ENCODE peak calls at places on chromosomes 12 and 14, in nine cellular contexts. F is lower leg skin, B is Peyer's patch, J is upper lobe of left lung, R is stomach, Y is body of pancreas, L is sigmoid colon, P is testis, W is vagina. I is an unnamed sample.

GRCh38 chr14:32167907-32168306 is 33.9 kb upstream of the RNU6-7 start:
- DNase-seq in F (no peak), B (no peak), J (no peak), R (no peak), Y (no peak), L (no peak), P (no peak), W (no peak), I (no peak)

GRCh38 chr14:54652188-54652889 is 85.4 kb downstream of the SAMD4A start:
- DNase-seq in F (peak), B (peak), J (peak), R (peak), Y (peak), L (peak), P (peak), W (no peak), I (peak)

GRCh38 chr14:23942587-23942986 is 11.0 kb upstream of the DHRS4 start:
- DNase-seq in F (no peak), B (no peak), J (no peak), R (no peak), Y (peak), L (no peak), P (no peak), W (no peak), I (no peak)

GRCh38 chr12:71371132-71371531 is 68.5 kb upstream of the LGR5 start:
- DNase-seq in F (no peak), B (no peak), J (no peak), R (no peak), Y (no peak), L (no peak), P (no peak), W (no peak), I (no peak)

GRCh38 chr14:37599527-37600368 is 4.3 kb downstream of the TTC6 start:
- DNase-seq in F (no peak), B (no peak), J (no peak), R (no peak), Y (no peak), L (no peak), P (no peak), W (no peak), I (no peak)

GRCh38 chr12:12010277-12011031 is 60.3 kb upstream of the BCL2L14 start:
- DNase-seq in F (peak), B (peak), J (peak), R (no peak), Y (peak), L (peak), P (peak), W (no peak), I (peak)

GRCh38 chr12:57783861-57784260 is 1.3 kb downstream of the TSFM start:
- DNase-seq in F (no peak), B (no peak), J (no peak), R (no peak), Y (no peak), L (no peak), P (no peak), W (no peak), I (no peak)

GRCh38 chr12:130953783-130954543 is at the start of gene ADGRD1:
- DNase-seq in F (peak), B (peak), J (peak), R (peak), Y (peak), L (peak), P (peak), W (no peak), I (no peak)

GRCh38 chr14:51167587-51168219 is 72.3 kb upstream of the TMX1 start:
- DNase-seq in F (no peak), B (no peak), J (no peak), R (no peak), Y (no peak), L (no peak), P (no peak), W (no peak), I (no peak)

GRCh38 chr14:102280376-102280962 is 24.5 kb downstream of the MOK start:
- DNase-seq in F (peak), B (no peak), J (no peak), R (no peak), Y (no peak), L (no peak), P (no peak), W (no peak), I (no peak)

GRCh38 chr14:51424569-51425251 is 184.7 kb downstream of the TMX1 start:
- DNase-seq in F (peak), B (no peak), J (no peak), R (no peak), Y (no peak), L (no peak), P (peak), W (no peak), I (no peak)

GRCh38 chr14:21084988-21085853 is 13.2 kb downstream of the ZNF219 start:
- DNase-seq in F (peak), B (no peak), J (peak), R (peak), Y (no peak), L (peak), P (no peak), W (no peak), I (peak)

GRCh38 chr14:89227490-89227834 is 189.6 kb downstream of the FOXN3 start:
- DNase-seq in F (no peak), B (no peak), J (no peak), R (no peak), Y (no peak), L (no peak), P (no peak), W (no peak), I (no peak)

GRCh38 chr14:99698642-99699041 is 14.5 kb downstream of the CYP46A1 start:
- DNase-seq in F (no peak), B (peak), J (no peak), R (no peak), Y (no peak), L (peak), P (no peak), W (no peak), I (peak)

GRCh38 chr14:70771781-70772212 is 37.5 kb downstream of the MAP3K9 start:
- DNase-seq in F (peak), B (no peak), J (no peak), R (no peak), Y (no peak), L (no peak), P (no peak), W (no peak), I (no peak)

GRCh38 chr14:55752580-55753365 is 172.8 kb downstream of the KTN1 start:
- DNase-seq in F (peak), B (no peak), J (peak), R (peak), Y (peak), L (no peak), P (no peak), W (no peak), I (no peak)

GRCh38 chr12:104586325-104587048 is 129.7 kb downstream of the CHST11 start:
- DNase-seq in F (no peak), B (peak), J (no peak), R (no peak), Y (no peak), L (no peak), P (no peak), W (no peak), I (no peak)

GRCh38 chr14:89625208-89625987 is 208.4 kb upstream of the FOXN3 start:
- DNase-seq in F (no peak), B (no peak), J (no peak), R (no peak), Y (peak), L (peak), P (peak), W (no peak), I (no peak)

GRCh38 chr12:63668028-63668799 is at the start of gene DPY19L2:
- DNase-seq in F (peak), B (peak), J (peak), R (peak), Y (peak), L (peak), P (peak), W (no peak), I (peak)

GRCh38 chr14:52918486-52918885 is 32.4 kb downstream of the FERMT2 start:
- DNase-seq in F (no peak), B (no peak), J (no peak), R (no peak), Y (no peak), L (no peak), P (no peak), W (no peak), I (no peak)

GRCh38 chr12:89571481-89572190 is 45.8 kb upstream of the POC1B start:
- DNase-seq in F (no peak), B (no peak), J (no peak), R (no peak), Y (no peak), L (no peak), P (no peak), W (no peak), I (no peak)

GRCh38 chr12:31280183-31280582 is 45.8 kb downstream of the SINHCAF start:
- DNase-seq in F (no peak), B (no peak), J (no peak), R (no peak), Y (no peak), L (no peak), P (no peak), W (no peak), I (no peak)

GRCh38 chr14:49306152-49306751 is 279.9 kb downstream of the RPS29 start:
- DNase-seq in F (no peak), B (no peak), J (no peak), R (no peak), Y (no peak), L (no peak), P (no peak), W (no peak), I (no peak)

GRCh38 chr14:36238666-36239363 is 62.3 kb upstream of the PTCSC3 start:
- DNase-seq in F (no peak), B (no peak), J (peak), R (no peak), Y (no peak), L (no peak), P (no peak), W (no peak), I (no peak)

GRCh38 chr12:116366456-116366776 is 88.9 kb upstream of the MED13L start:
- DNase-seq in F (no peak), B (no peak), J (peak), R (peak), Y (peak), L (peak), P (peak), W (no peak), I (peak)

GRCh38 chr12:120060196-120060595 is 56.4 kb downstream of the RAB35 start:
- DNase-seq in F (no peak), B (no peak), J (no peak), R (no peak), Y (no peak), L (no peak), P (no peak), W (no peak), I (no peak)

GRCh38 chr12:47216150-47216677 is 136.5 kb upstream of the AMIGO2 start:
- DNase-seq in F (peak), B (peak), J (peak), R (no peak), Y (no peak), L (no peak), P (no peak), W (no peak), I (peak)

GRCh38 chr14:73253323-73253610 is 16.0 kb downstream of the PAPLN start:
- DNase-seq in F (no peak), B (no peak), J (no peak), R (no peak), Y (no peak), L (no peak), P (no peak), W (no peak), I (no peak)

GRCh38 chr12:121576851-121577391 is 3.9 kb downstream of the KDM2B start:
- DNase-seq in F (no peak), B (no peak), J (no peak), R (no peak), Y (no peak), L (no peak), P (no peak), W (no peak), I (no peak)

GRCh38 chr14:89360277-89360676 is 56.8 kb downstream of the FOXN3 start:
- DNase-seq in F (no peak), B (no peak), J (no peak), R (no peak), Y (no peak), L (no peak), P (no peak), W (no peak), I (no peak)

GRCh38 chr12:82781288-82782078 is 94.8 kb downstream of the TMTC2 start:
- DNase-seq in F (no peak), B (no peak), J (no peak), R (no peak), Y (no peak), L (no peak), P (no peak), W (no peak), I (no peak)

GRCh38 chr12:98262886-98263285 is 252.5 kb upstream of the TMPO start:
- DNase-seq in F (no peak), B (no peak), J (no peak), R (no peak), Y (no peak), L (no peak), P (no peak), W (no peak), I (no peak)

DNA sequence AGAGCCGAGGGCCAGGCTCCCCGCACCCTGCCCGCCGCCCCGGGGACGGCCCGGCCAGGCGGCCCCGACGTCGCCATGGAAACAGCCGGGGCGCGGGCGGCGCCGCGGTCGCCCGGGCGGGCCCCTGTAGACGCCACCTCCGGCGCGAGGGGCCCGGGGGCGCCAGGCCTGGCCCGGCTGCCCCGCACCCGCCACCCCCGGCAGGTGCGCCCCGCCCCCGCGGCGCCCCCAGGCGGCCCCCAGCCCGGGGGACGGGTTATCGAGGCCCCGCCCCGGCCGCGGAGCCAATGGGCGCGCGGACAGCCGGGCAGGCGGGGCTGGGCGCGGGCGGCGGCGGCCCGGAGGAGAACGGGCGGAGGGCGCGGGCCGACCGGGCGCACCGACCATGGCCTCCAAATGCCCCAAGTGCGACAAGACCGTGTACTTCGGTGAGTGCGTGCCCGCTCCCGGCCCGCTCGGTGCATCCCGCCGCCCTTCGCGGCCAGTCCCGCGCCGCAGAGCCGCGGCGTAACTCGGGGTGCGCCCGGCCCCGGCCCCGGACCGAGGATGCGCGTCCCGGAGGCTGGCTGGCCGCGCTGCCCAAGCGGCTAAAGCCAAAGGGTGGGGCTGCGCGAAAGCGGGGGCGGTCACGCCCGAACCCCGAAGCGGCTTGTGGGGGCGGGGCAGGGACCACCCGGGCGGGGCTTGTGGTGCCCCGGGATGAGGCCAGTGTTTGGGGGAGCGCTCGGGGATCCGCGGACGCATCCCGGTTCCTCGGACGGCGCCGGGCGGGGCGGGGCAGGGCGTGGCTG is at the start of gene CRIP2:
- DNase-seq in F (no peak), B (no peak), J (no peak), R (no peak), Y (peak), L (no peak), P (no peak), W (no peak), I (no peak)
- TF ChIP-seq POLR2A in F (no peak), B (no peak), J (peak), R (no peak), Y (no peak), L (no peak), P (no peak), W (peak), I (peak)

GRCh38 chr14:92122761-92123160 is 992 bp downstream of the CPSF2 start:
- DNase-seq in F (no peak), B (no peak), J (no peak), R (no peak), Y (no peak), L (no peak), P (no peak), W (no peak), I (no peak)

GRCh38 chr14:92121207-92121669 is 268 bp downstream of the NDUFB1 start:
- DNase-seq in F (no peak), B (peak), J (peak), R (peak), Y (peak), L (peak), P (peak), W (no peak), I (peak)

GRCh38 chr14:92122351-92122677 is 545 bp downstream of the CPSF2 start:
- DNase-seq in F (no peak), B (no peak), J (no peak), R (no peak), Y (no peak), L (no peak), P (no peak), W (no peak), I (no peak)

GRCh38 chr14:92121670-92122350 is at the start of the genes CPSF2 and NDUFB1:
- DNase-seq in F (peak), B (peak), J (peak), R (peak), Y (peak), L (peak), P (peak), W (no peak), I (peak)
- TF ChIP-seq POLR2A in F (no peak), B (peak), J (peak), R (no peak), Y (peak), L (peak), P (no peak), W (peak), I (peak)

GRCh38 chr14:76212242-76212641 is 60.5 kb downstream of the GPATCH2L start:
- DNase-seq in F (no peak), B (no peak), J (no peak), R (no peak), Y (no peak), L (no peak), P (no peak), W (no peak), I (no peak)

GRCh38 chr14:76204436-76205230 is 52.9 kb downstream of the GPATCH2L start:
- DNase-seq in F (no peak), B (no peak), J (no peak), R (no peak), Y (no peak), L (no peak), P (no peak), W (no peak), I (no peak)

GRCh38 chr14:76203086-76204001 is 51.6 kb downstream of the GPATCH2L start:
- DNase-seq in F (no peak), B (peak), J (peak), R (no peak), Y (no peak), L (peak), P (no peak), W (no peak), I (no peak)

GRCh38 chr14:76205708-76206107 is 54.0 kb downstream of the GPATCH2L start:
- DNase-seq in F (no peak), B (no peak), J (no peak), R (no peak), Y (no peak), L (no peak), P (no peak), W (no peak), I (no peak)

GRCh38 chr14:76208340-76208739 is 56.6 kb downstream of the GPATCH2L start:
- DNase-seq in F (no peak), B (no peak), J (no peak), R (no peak), Y (no peak), L (no peak), P (no peak), W (no peak), I (no peak)
- TF ChIP-seq POLR2A in F (no peak), B (no peak), J (no peak), R (no peak), Y (no peak), L (no peak), P (no peak), W (no peak), I (no peak)

DNA sequence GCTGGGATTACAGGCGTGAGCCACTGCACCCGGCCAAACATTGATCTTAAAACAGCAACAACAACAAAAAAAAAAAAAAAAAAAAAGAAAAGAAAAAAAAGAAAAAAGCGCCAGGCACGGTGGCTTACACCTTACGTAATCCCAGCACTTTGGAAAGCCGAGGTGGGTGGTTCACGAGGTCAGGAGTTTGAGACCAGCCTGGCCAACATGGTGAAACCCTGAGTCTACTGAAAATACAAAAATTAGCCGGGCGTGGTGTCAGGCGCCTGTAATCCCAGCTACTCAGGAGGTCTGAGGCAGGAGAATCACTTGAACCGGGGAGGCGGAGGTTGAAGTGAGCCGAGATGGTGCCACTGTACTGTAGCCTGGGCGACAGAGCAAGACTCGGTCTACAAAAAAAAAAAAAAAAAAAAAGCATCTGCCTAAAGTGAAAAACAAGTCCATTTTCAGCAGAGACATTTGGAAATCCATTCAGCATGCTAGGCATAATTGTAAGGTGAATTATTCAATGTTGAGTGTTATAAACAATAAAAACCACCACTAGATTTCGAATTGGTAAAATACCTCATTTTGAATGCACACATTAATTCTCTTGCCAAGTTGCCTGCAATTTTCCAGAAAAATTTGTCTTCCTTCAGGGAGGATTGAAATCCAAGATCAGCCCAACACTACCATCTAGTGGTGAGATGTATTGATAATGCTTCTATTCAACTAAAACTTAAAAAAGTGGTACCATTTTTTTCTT is 8.0 kb upstream of the CERS5 start:
- DNase-seq in F (peak), B (no peak), J (no peak), R (no peak), Y (no peak), L (no peak), P (no peak), W (no peak), I (no peak)
- TF ChIP-seq POLR2A in F (no peak), B (no peak), J (no peak), R (no peak), Y (no peak), L (no peak), P (no peak), W (no peak), I (no peak)

GRCh38 chr14:69291396-69291795 is 31.4 kb downstream of the GALNT16 start:
- DNase-seq in F (peak), B (no peak), J (no peak), R (no peak), Y (no peak), L (no peak), P (no peak), W (peak), I (no peak)
- TF ChIP-seq POLR2A in F (no peak), B (no peak), J (no peak), R (no peak), Y (no peak), L (no peak), P (no peak), W (no peak), I (no peak)